ENCODE peak calls at places on chromosome 10, in four cellular contexts. One of them, this sample, is unnamed.

GRCh38 chr10:35567951-35568350 is 37.2 kb upstream of the GJD4 start:
- DNase-seq in neural progenitor cell: no peak
- DNase-seq in right cardiac atrium: no peak
- DNase-seq in SJCRH30: no peak
- DNase-seq in this sample: no peak

GRCh38 chr10:1168763-1169162 is 112.6 kb downstream of the WDR37 start:
- DNase-seq in neural progenitor cell: no peak
- DNase-seq in right cardiac atrium: no peak
- DNase-seq in SJCRH30: no peak
- DNase-seq in this sample: no peak

GRCh38 chr10:1412531-1413189 is 324.7 kb downstream of the ADARB2 start:
- DNase-seq in SJCRH30: no peak
- DNase-seq in right cardiac atrium: no peak
- DNase-seq in neural progenitor cell: no peak
- DNase-seq in this sample: no peak

GRCh38 chr10:67666416-67667043 is 29.5 kb downstream of the CTNNA3 start:
- DNase-seq in SJCRH30: peak; percentile 41
- DNase-seq in right cardiac atrium: no peak
- DNase-seq in neural progenitor cell: no peak
- DNase-seq in this sample: no peak

GRCh38 chr10:24851595-24851994 is 100.8 kb downstream of the PRTFDC1 start:
- DNase-seq in neural progenitor cell: no peak
- DNase-seq in right cardiac atrium: no peak
- DNase-seq in SJCRH30: peak; percentile 20
- DNase-seq in this sample: no peak

GRCh38 chr10:95756061-95756751 is at the start of gene ENTPD1:
- DNase-seq in neural progenitor cell: peak; percentile 15
- DNase-seq in SJCRH30: no peak
- DNase-seq in right cardiac atrium: peak; percentile 61
- DNase-seq in this sample: no peak

GRCh38 chr10:130111848-130112180 is 1.2 kb upstream of the C10orf143 start:
- DNase-seq in right cardiac atrium: no peak
- DNase-seq in neural progenitor cell: no peak
- DNase-seq in SJCRH30: no peak
- DNase-seq in this sample: no peak

GRCh38 chr10:87656431-87657072 is 3.1 kb upstream of the PAPSS2 start:
- DNase-seq in right cardiac atrium: no peak
- DNase-seq in neural progenitor cell: peak; percentile 84
- DNase-seq in SJCRH30: peak; percentile 64
- DNase-seq in this sample: peak; percentile 18

GRCh38 chr10:123390332-123390731 is 236.1 kb downstream of the BUB3 start:
- DNase-seq in SJCRH30: no peak
- DNase-seq in neural progenitor cell: no peak
- DNase-seq in right cardiac atrium: no peak
- DNase-seq in this sample: no peak

GRCh38 chr10:118785566-118785965 is 30.8 kb upstream of the CACUL1 start:
- DNase-seq in SJCRH30: no peak
- DNase-seq in neural progenitor cell: no peak
- DNase-seq in right cardiac atrium: no peak
- DNase-seq in this sample: no peak

GRCh38 chr10:88810196-88810961 is 7.8 kb downstream of the LIPM start:
- DNase-seq in neural progenitor cell: peak; percentile 62
- DNase-seq in right cardiac atrium: no peak
- DNase-seq in SJCRH30: peak; percentile 48
- DNase-seq in this sample: peak; percentile 24

GRCh38 chr10:99325261-99325660 is 3.9 kb upstream of the CNNM1 start:
- DNase-seq in right cardiac atrium: no peak
- DNase-seq in SJCRH30: no peak
- DNase-seq in neural progenitor cell: no peak
- DNase-seq in this sample: no peak

GRCh38 chr10:93600861-93601773 is at the start of gene RBP4:
- DNase-seq in neural progenitor cell: peak; percentile 55
- DNase-seq in right cardiac atrium: peak; percentile 65
- DNase-seq in SJCRH30: no peak
- DNase-seq in this sample: peak; percentile 13

GRCh38 chr10:129715805-129716785 is 248.0 kb downstream of the EBF3 start:
- DNase-seq in right cardiac atrium: no peak
- DNase-seq in neural progenitor cell: no peak
- DNase-seq in SJCRH30: no peak
- DNase-seq in this sample: no peak

GRCh38 chr10:104925232-104925851 is 284.3 kb downstream of the SORCS3 start:
- DNase-seq in right cardiac atrium: no peak
- DNase-seq in neural progenitor cell: peak; percentile 75
- DNase-seq in SJCRH30: peak; percentile 69
- DNase-seq in this sample: peak; percentile 43

GRCh38 chr10:79256264-79256806 is 90.9 kb upstream of the PPIF start:
- DNase-seq in right cardiac atrium: no peak
- DNase-seq in SJCRH30: no peak
- DNase-seq in neural progenitor cell: no peak
- DNase-seq in this sample: no peak

GRCh38 chr10:79255007-79255507 is 92.2 kb upstream of the PPIF start:
- DNase-seq in SJCRH30: no peak
- DNase-seq in neural progenitor cell: no peak
- DNase-seq in right cardiac atrium: no peak
- DNase-seq in this sample: no peak

GRCh38 chr10:79252450-79252849 is 94.8 kb upstream of the PPIF start:
- DNase-seq in SJCRH30: no peak
- DNase-seq in neural progenitor cell: no peak
- DNase-seq in right cardiac atrium: no peak
- DNase-seq in this sample: no peak

GRCh38 chr10:79253704-79254103 is 93.6 kb upstream of the PPIF start:
- DNase-seq in SJCRH30: no peak
- DNase-seq in right cardiac atrium: no peak
- DNase-seq in neural progenitor cell: no peak
- DNase-seq in this sample: no peak

GRCh38 chr10:79254333-79255006 is 92.8 kb upstream of the PPIF start:
- DNase-seq in right cardiac atrium: peak; percentile 72
- DNase-seq in neural progenitor cell: no peak
- DNase-seq in SJCRH30: no peak
- DNase-seq in this sample: no peak
- H3K4me1 ChIP-seq in right cardiac atrium: peaks cover 17% of the 10 kb centered on the region
- H3K4me1 ChIP-seq in neural progenitor cell: peaks cover 8% of the 10 kb centered on the region
- H3K4me1 ChIP-seq in SJCRH30: no peaks in the 10 kb centered on the region
- H3K4me1 ChIP-seq in this sample: peaks cover 70% of the 10 kb centered on the region

DNA sequence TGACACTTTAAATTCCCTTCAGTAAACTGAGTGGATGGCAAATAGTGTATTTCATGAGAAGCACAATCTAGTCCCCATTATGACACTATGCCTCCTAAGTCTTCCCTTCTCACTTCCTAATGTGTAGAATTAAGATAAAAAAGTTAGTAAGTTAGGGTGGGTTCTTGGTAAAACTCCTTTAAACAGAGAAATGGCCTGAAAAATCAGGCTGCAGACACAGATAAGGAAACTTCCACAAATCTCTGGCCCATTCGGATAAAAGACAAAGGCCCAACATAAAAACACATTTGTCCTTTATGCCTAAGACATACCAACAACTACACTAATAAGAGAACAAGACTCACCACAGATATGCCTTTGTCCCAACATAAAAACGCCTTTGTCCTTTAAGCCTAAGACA is 21.5 kb downstream of the AKR1C8 start:
- DNase-seq in right cardiac atrium: no peak
- DNase-seq in SJCRH30: no peak
- DNase-seq in neural progenitor cell: no peak
- DNase-seq in this sample: no peak
- H3K9me3 ChIP-seq in right cardiac atrium: peaks cover 5% of the 10 kb centered on the region
- H3K9me3 ChIP-seq in SJCRH30: peaks cover 5% of the 10 kb centered on the region
- H3K9me3 ChIP-seq in neural progenitor cell: peaks cover 12% of the 10 kb centered on the region
- H3K9me3 ChIP-seq in this sample: no peaks in the 10 kb centered on the region

DNA sequence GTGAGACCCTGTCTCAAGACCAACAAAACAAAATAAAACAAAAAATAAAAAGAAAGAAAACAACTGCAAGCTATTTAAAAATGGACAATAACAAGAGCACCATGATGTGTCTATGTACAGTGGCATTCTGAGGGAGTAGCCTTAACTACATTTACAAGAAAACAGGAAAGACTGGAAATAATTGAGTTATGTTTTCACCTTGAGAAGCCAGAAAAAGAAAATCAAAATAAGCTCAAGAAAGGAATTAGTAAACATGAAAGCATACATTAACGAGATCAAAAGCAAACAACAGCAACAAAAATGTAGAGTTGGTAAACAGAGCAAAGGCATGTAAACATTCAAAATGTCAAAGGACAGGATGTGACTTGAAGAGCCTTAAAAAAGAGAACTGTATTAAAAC is 36.7 kb downstream of the TEX36 start:
- DNase-seq in right cardiac atrium: no peak
- DNase-seq in SJCRH30: no peak
- DNase-seq in neural progenitor cell: no peak
- DNase-seq in this sample: no peak
- H3K4me1 ChIP-seq in right cardiac atrium: no peaks in the 10 kb centered on the region
- H3K4me1 ChIP-seq in SJCRH30: no peaks in the 10 kb centered on the region
- H3K4me1 ChIP-seq in neural progenitor cell: no peaks in the 10 kb centered on the region
- H3K4me1 ChIP-seq in this sample: no peaks in the 10 kb centered on the region

GRCh38 chr10:37304036-37304435 is 178.6 kb downstream of the ANKRD30A start:
- DNase-seq in right cardiac atrium: no peak
- DNase-seq in neural progenitor cell: no peak
- DNase-seq in SJCRH30: no peak
- DNase-seq in this sample: no peak
- H3K9me3 ChIP-seq in right cardiac atrium: peaks cover 4% of the 10 kb centered on the region
- H3K9me3 ChIP-seq in neural progenitor cell: peaks cover 4% of the 10 kb centered on the region
- H3K9me3 ChIP-seq in SJCRH30: no peaks in the 10 kb centered on the region
- H3K9me3 ChIP-seq in this sample: no peaks in the 10 kb centered on the region

This sample was measured in BE2C.